ENCODE peak calls at places on chromosome 5, in ten cellular contexts. Q, U, A, K, P, I, E, G, X and C are unnamed samples.

GRCh38 chr5:151740958-151741373 is 17.5 kb downstream of the ATOX1 start:
- DNase-seq in G (no peak), E (no peak), A (no peak), Q (no peak), X (peak; percentile 59), U (peak; percentile 43), K (no peak), I (no peak), P (no peak), C (peak; percentile 76)

GRCh38 chr5:135179308-135179980 is 145.4 kb upstream of the PITX1 start:
- DNase-seq in X (no peak), U (no peak), A (no peak), I (no peak), G (no peak), K (no peak), P (no peak), E (no peak), Q (no peak), C (no peak)

GRCh38 chr5:73436535-73437125 is 11.9 kb downstream of the FOXD1 start:
- DNase-seq in A (no peak), E (peak; percentile 22), I (no peak), X (no peak), P (peak; percentile 55), U (no peak), G (no peak), K (peak; percentile 64), Q (no peak), C (no peak)

GRCh38 chr5:141208478-141208877 is at the start of gene PCDHB12:
- DNase-seq in U (no peak), Q (no peak), X (peak; percentile 20), G (no peak), P (no peak), I (no peak), A (peak; percentile 49), K (peak; percentile 50), E (no peak), C (no peak)

GRCh38 chr5:138495351-138495750 is 30.1 kb downstream of the EGR1 start:
- DNase-seq in X (no peak), I (no peak), P (no peak), Q (no peak), U (no peak), A (no peak), E (no peak), G (no peak), K (no peak), C (peak; percentile 50)

GRCh38 chr5:134577022-134577795 is 51.7 kb downstream of the JADE2 start:
- DNase-seq in U (no peak), G (no peak), Q (no peak), K (peak; percentile 48), P (peak; percentile 23), X (peak; percentile 34), I (no peak), E (peak; percentile 38), A (no peak), C (peak; percentile 56)

GRCh38 chr5:141734501-141735231 is 52.6 kb upstream of the ARAP3 start:
- DNase-seq in K (peak; percentile 41), E (no peak), U (no peak), X (peak; percentile 70), G (peak; percentile 48), A (peak; percentile 85), Q (peak; percentile 27), I (no peak), P (peak; percentile 52), C (peak; percentile 70)

GRCh38 chr5:95673076-95673475 is 9.7 kb downstream of the SPATA9 start:
- DNase-seq in A (no peak), Q (no peak), U (no peak), E (no peak), K (no peak), I (peak; percentile 13), P (no peak), X (no peak), G (no peak), C (no peak)

GRCh38 chr5:10365800-10366199 is 12.3 kb downstream of the MARCHF6 start:
- DNase-seq in K (no peak), G (no peak), E (no peak), X (no peak), I (no peak), U (no peak), Q (no peak), A (no peak), P (no peak), C (no peak)

GRCh38 chr5:10366310-10367297 is 13.1 kb downstream of the MARCHF6 start:
- DNase-seq in G (no peak), U (peak; percentile 49), X (peak; percentile 92), E (no peak), K (no peak), Q (no peak), P (no peak), I (no peak), A (peak; percentile 2), C (peak; percentile 81)

GRCh38 chr5:10364186-10364689 is 10.7 kb downstream of the MARCHF6 start:
- DNase-seq in X (peak; percentile 80), U (no peak), P (no peak), G (no peak), K (no peak), A (no peak), Q (no peak), I (no peak), E (no peak), C (peak; percentile 40)

GRCh38 chr5:10370931-10371330 is 17.4 kb downstream of the MARCHF6 start:
- DNase-seq in X (no peak), K (no peak), I (no peak), U (no peak), G (no peak), P (no peak), E (no peak), Q (no peak), A (no peak), C (no peak)

GRCh38 chr5:10367586-10367985 is 14.1 kb downstream of the MARCHF6 start:
- DNase-seq in Q (no peak), K (no peak), P (no peak), I (no peak), G (no peak), U (no peak), A (no peak), X (no peak), E (no peak), C (no peak)
- H3K36me3 ChIP-seq in Q (no peaks in the 10 kb centered on the region), K (no peaks in the 10 kb centered on the region), P (no peaks in the 10 kb centered on the region), I (no peaks in the 10 kb centered on the region), G (no peaks in the 10 kb centered on the region), U (no peaks in the 10 kb centered on the region), A (no peaks in the 10 kb centered on the region), X (peaks cover 6% of the 10 kb centered on the region), E (no peaks in the 10 kb centered on the region), C (peaks cover 3% of the 10 kb centered on the region)

DNA sequence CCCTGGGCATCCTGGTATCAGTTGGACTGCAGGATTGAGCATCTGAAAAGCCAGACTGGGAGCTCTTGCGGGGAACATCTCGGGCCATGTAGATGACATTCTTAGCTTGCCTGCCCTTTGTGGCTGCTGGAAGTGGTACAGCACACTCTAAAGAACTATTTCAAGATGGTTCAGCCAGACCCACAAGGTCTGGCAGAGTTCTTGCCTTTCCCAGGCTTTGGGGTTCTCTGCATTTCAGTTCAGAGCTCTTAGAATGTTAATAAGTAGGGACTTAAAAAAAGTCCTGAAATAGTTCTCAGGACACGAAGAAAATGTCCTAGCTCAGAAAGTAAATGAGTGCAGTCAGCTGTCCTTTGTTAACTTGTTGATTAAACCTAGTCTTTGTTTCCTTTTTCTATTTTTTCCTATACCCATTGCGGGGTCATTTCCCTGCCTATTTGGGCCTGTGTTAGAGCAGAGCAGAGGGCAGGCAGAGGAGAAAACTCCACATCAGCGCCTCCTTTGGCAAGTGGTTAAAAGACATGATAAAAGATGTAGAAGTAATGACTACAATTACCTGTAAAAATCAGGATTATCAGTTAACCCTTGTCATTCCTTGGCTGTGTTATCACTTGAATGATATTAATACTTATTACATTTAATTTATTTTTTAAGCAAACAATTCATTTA is 291.5 kb downstream of the ZSWIM6 start:
- DNase-seq in E (no peak), P (no peak), K (no peak), U (no peak), A (peak; percentile 34), X (no peak), Q (no peak), I (no peak), G (no peak), C (no peak)
- TF ChIP-seq CTCF in E (peak; percentile 43), P (no peak), K (peak; percentile 35), U (peak; percentile 34), A (peak; percentile 25), X (no peak), Q (no peak), I (no peak), G (no peak), C (no peak)

GRCh38 chr5:159207616-159208507 is 1.5 kb downstream of the RNF145 start:
- DNase-seq in X (peak; percentile 77), G (peak; percentile 81), U (peak; percentile 39), E (peak; percentile 91), I (peak; percentile 63), K (peak; percentile 84), Q (peak; percentile 88), A (peak; percentile 92), P (peak; percentile 83), C (peak; percentile 62)

GRCh38 chr5:159208508-159209437 is 580 bp downstream of the RNF145 start:
- DNase-seq in I (no peak), A (peak; percentile 52), X (no peak), U (no peak), E (peak; percentile 63), Q (peak; percentile 71), G (peak; percentile 53), P (peak; percentile 66), K (peak; percentile 73), C (no peak)

GRCh38 chr5:159206368-159206767 is 3.0 kb downstream of the RNF145 start:
- DNase-seq in K (no peak), P (no peak), E (no peak), U (no peak), X (peak; percentile 12), I (no peak), G (no peak), Q (no peak), A (no peak), C (peak; percentile 43)

GRCh38 chr5:159207222-159207615 is 2.1 kb downstream of the RNF145 start:
- DNase-seq in K (no peak), U (no peak), Q (no peak), P (no peak), X (no peak), E (no peak), G (no peak), A (no peak), I (no peak), C (no peak)

GRCh38 chr5:159206818-159207217 is 2.5 kb downstream of the RNF145 start:
- DNase-seq in G (no peak), X (no peak), E (no peak), U (no peak), P (no peak), A (no peak), I (no peak), Q (no peak), K (no peak), C (no peak)
- H3K4me3 ChIP-seq in G (no peak overlapping the region), X (peak overlapping the region; percentile 95), E (peak overlapping the region; percentile 96), U (peak overlapping the region; percentile 92), P (no peak overlapping the region), A (peak overlapping the region; percentile 100), I (peak overlapping the region; percentile 84), Q (peak overlapping the region; percentile 80), K (peak overlapping the region; percentile 88), C (peak overlapping the region; percentile 94)

GRCh38 chr5:102722930-102723329 is 32.2 kb upstream of the PAM start:
- DNase-seq in Q (no peak), E (no peak), X (peak; percentile 75), G (no peak), U (no peak), A (no peak), I (no peak), K (no peak), P (no peak), C (no peak)

GRCh38 chr5:102716017-102716416 is 39.1 kb upstream of the PAM start:
- DNase-seq in Q (no peak), X (no peak), U (no peak), P (no peak), K (no peak), A (no peak), G (no peak), I (no peak), E (no peak), C (no peak)

GRCh38 chr5:102718819-102719218 is 36.3 kb upstream of the PAM start:
- DNase-seq in I (no peak), X (peak; percentile 95), P (no peak), A (no peak), U (no peak), G (no peak), E (no peak), K (no peak), Q (no peak), C (peak; percentile 72)

GRCh38 chr5:102720954-102721353 is 34.2 kb upstream of the PAM start:
- DNase-seq in Q (no peak), X (no peak), A (no peak), E (no peak), U (no peak), I (no peak), P (no peak), G (no peak), K (no peak), C (no peak)

GRCh38 chr5:102719886-102720285 is 35.2 kb upstream of the PAM start:
- DNase-seq in X (no peak), G (no peak), U (no peak), Q (no peak), I (no peak), P (no peak), K (no peak), A (no peak), E (no peak), C (no peak)
- H3K36me3 ChIP-seq in X (no peaks in the 10 kb centered on the region), G (no peaks in the 10 kb centered on the region), U (no peaks in the 10 kb centered on the region), Q (no peaks in the 10 kb centered on the region), I (no peaks in the 10 kb centered on the region), P (no peaks in the 10 kb centered on the region), K (no peaks in the 10 kb centered on the region), A (no peaks in the 10 kb centered on the region), E (no peaks in the 10 kb centered on the region), C (no peaks in the 10 kb centered on the region)